ENCODE peak calls at places on chromosomes 13 and 19, in five cellular contexts. P, J, Y, O and R are unnamed samples.

GRCh38 chr19:792361-792885 is 4.8 kb upstream of the PTBP1 start:
- DNase-seq in P (no peak), J (no peak), Y (no peak), O (no peak), R (peak; percentile 48)

GRCh38 chr13:50543767-50544166 is 299.7 kb downstream of the DLEU7 start:
- DNase-seq in P (peak; percentile 26), J (peak; percentile 48), Y (no peak), O (no peak), R (peak; percentile 36)

GRCh38 chr13:113499936-113500335 is 9.4 kb upstream of the DCUN1D2 start:
- DNase-seq in P (no peak), J (peak; percentile 16), Y (no peak), O (no peak), R (no peak)

GRCh38 chr19:3367572-3368440 is 1.4 kb downstream of the NFIC start:
- DNase-seq in P (no peak), J (no peak), Y (no peak), O (peak; percentile 56), R (no peak)

GRCh38 chr13:113622791-113623490 is 35.1 kb downstream of the ATP4B start:
- DNase-seq in P (no peak), J (no peak), Y (no peak), O (no peak), R (no peak)

GRCh38 chr19:51751655-51752054 is at the start of gene FPR1:
- DNase-seq in P (no peak), J (peak; percentile 60), Y (no peak), O (no peak), R (no peak)

GRCh38 chr19:35347171-35347929 is at the start of gene FFAR1:
- DNase-seq in P (no peak), J (no peak), Y (no peak), O (no peak), R (no peak)

GRCh38 chr13:48126944-48127814 is 32.3 kb upstream of the MED4 start:
- DNase-seq in P (peak; percentile 71), J (peak; percentile 66), Y (peak; percentile 47), O (peak; percentile 67), R (peak; percentile 88)

GRCh38 chr19:10655457-10656312 is 1.5 kb downstream of the ILF3 start:
- DNase-seq in P (peak; percentile 52), J (peak; percentile 39), Y (no peak), O (peak; percentile 35), R (peak; percentile 40)

GRCh38 chr19:44960906-44961734 is 5.9 kb downstream of the CLPTM1 start:
- DNase-seq in P (no peak), J (no peak), Y (no peak), O (no peak), R (no peak)
- H3K27ac ChIP-seq in P (no peak overlapping the region), J (no peak overlapping the region), Y (peak overlapping the region; percentile 62), O (no peak overlapping the region), R (no peak overlapping the region)

GRCh38 chr13:22252281-22252830 is 581.5 kb downstream of the FGF9 start:
- DNase-seq in P (no peak), J (no peak), Y (no peak), O (no peak), R (no peak)

GRCh38 chr13:22253107-22253506 is 582.2 kb downstream of the FGF9 start:
- DNase-seq in P (no peak), J (no peak), Y (no peak), O (no peak), R (no peak)

GRCh38 chr13:22256111-22256639 is 585.3 kb downstream of the FGF9 start:
- DNase-seq in P (no peak), J (no peak), Y (no peak), O (no peak), R (no peak)
- H2AFZ ChIP-seq in P (peak overlapping the region; percentile 5), J (no peak overlapping the region), Y (no peak overlapping the region), O (no peak overlapping the region), R (no peak overlapping the region)

GRCh38 chr19:6752257-6753177 is 13.0 kb downstream of the TRIP10 start:
- DNase-seq in P (peak; percentile 83), J (no peak), Y (no peak), O (no peak), R (peak; percentile 91)
- H3F3A ChIP-seq in P (peaks cover 29% of the 10 kb centered on the region), J (no peaks in the 10 kb centered on the region), Y (peaks cover 10% of the 10 kb centered on the region), O (no peaks in the 10 kb centered on the region), R (peaks cover 15% of the 10 kb centered on the region)

DNA sequence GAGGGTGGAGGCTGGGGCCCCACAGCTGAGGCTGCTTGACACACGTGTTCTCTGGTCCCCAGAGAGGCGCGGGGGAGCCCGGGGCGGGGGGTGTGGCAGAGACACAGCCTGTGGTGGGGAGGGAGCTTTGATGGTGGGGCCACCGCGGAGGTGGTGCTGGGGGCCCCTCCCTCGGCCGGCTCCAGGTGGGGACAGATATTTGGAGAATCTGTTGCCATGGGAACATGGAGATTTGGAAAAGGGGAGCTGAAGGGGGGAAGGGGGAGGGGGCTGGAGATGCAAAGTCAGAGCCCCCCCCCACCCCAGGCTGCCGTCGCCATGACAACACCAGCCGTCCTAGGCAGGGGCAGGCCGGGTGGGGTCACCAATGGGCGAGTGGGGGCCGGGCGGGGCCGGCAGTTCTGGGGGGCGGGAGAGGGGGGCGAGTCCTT is 1.2 kb downstream of the PRKCG start:
- DNase-seq in P (peak; percentile 48), J (no peak), Y (no peak), O (no peak), R (peak; percentile 67)
- H3K27ac ChIP-seq in P (no peak overlapping the region), J (no peak overlapping the region), Y (no peak overlapping the region), O (no peak overlapping the region), R (no peak overlapping the region)

GRCh38 chr19:7680606-7681335 is at the start of gene TRAPPC5:
- DNase-seq in P (peak; percentile 96), J (peak; percentile 93), Y (peak; percentile 90), O (peak; percentile 98), R (peak; percentile 92)

GRCh38 chr19:7679771-7680605 is 645 bp upstream of the TRAPPC5 start:
- DNase-seq in P (no peak), J (no peak), Y (no peak), O (no peak), R (peak; percentile 44)

GRCh38 chr19:7681336-7682174 is 922 bp downstream of the TRAPPC5 start:
- DNase-seq in P (peak; percentile 92), J (peak; percentile 75), Y (peak; percentile 30), O (peak; percentile 82), R (peak; percentile 97)

GRCh38 chr19:7679017-7679720 is 1.5 kb upstream of the TRAPPC5 start:
- DNase-seq in P (no peak), J (peak; percentile 55), Y (peak; percentile 23), O (peak; percentile 57), R (no peak)

DNA sequence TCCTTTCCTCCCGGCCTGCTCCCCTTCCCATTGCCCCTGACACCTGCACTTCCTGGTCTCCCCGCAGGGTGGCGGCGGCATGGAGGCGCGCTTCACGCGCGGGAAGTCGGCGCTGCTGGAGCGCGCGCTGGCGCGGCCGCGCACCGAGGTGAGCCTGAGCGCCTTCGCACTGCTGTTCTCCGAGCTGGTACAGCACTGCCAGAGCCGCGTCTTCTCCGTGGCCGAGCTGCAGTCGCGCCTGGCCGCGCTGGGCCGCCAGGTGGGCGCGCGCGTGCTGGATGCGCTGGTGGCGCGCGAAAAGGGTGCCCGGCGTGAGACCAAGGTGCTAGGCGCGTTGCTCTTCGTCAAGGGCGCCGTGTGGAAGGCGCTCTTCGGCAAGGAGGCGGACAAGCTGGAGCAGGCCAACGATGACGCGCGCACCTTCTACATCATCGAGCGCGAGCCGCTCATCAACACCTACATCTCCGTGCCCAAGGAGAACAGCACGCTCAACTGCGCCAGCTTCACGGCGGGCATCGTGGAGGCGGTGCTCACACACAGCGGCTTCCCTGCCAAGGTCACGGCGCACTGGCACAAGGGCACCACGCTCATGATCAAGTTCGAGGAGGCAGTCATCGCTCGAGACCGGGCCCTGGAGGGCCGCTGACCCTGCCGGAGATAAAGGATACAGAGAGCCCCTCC is 1.7 kb downstream of the TRAPPC5 start:
- DNase-seq in P (no peak), J (no peak), Y (no peak), O (no peak), R (peak; percentile 83)
- H2AFZ ChIP-seq in P (no peak overlapping the region), J (no peak overlapping the region), Y (no peak overlapping the region), O (no peak overlapping the region), R (no peak overlapping the region)